ENCODE peak calls at places on chromosomes 7 and 10, in five cellular contexts. One of them, this sample, is unnamed.
A peak's percentile ranks its signal among the peaks of the same experiment; 100 is the strongest.

GRCh38 chr7:32774411-32774970 is 117.1 kb downstream of the KBTBD2 start:
- DNase-seq in hypothalamus: no peak
- DNase-seq in naive thymus-derived CD8-positive, alpha-beta T cell: no peak
- DNase-seq in choroid plexus epithelial cell: no peak
- DNase-seq in adrenal gland: no peak
- DNase-seq in this sample: no peak

GRCh38 chr10:8584666-8585065 is 530.2 kb downstream of the GATA3 start:
- DNase-seq in choroid plexus epithelial cell: no peak
- DNase-seq in naive thymus-derived CD8-positive, alpha-beta T cell: no peak
- DNase-seq in hypothalamus: no peak
- DNase-seq in adrenal gland: no peak
- DNase-seq in this sample: no peak

GRCh38 chr7:134890246-134891240 is 95.8 kb upstream of the AGBL3 start:
- DNase-seq in choroid plexus epithelial cell: peak; percentile 72
- DNase-seq in naive thymus-derived CD8-positive, alpha-beta T cell: no peak
- DNase-seq in hypothalamus: no peak
- DNase-seq in adrenal gland: peak; percentile 38
- DNase-seq in this sample: no peak

GRCh38 chr7:92645531-92646061 is 55.4 kb upstream of the FAM133B start:
- DNase-seq in hypothalamus: no peak
- DNase-seq in adrenal gland: peak; percentile 43
- DNase-seq in naive thymus-derived CD8-positive, alpha-beta T cell: no peak
- DNase-seq in choroid plexus epithelial cell: no peak
- DNase-seq in this sample: no peak

GRCh38 chr10:8051109-8051781 is 3.2 kb upstream of the GATA3 start:
- DNase-seq in hypothalamus: no peak
- DNase-seq in choroid plexus epithelial cell: no peak
- DNase-seq in adrenal gland: no peak
- DNase-seq in naive thymus-derived CD8-positive, alpha-beta T cell: peak; percentile 31
- DNase-seq in this sample: no peak

GRCh38 chr10:104317195-104318095 is 20.8 kb downstream of the ITPRIP start:
- DNase-seq in naive thymus-derived CD8-positive, alpha-beta T cell: no peak
- DNase-seq in adrenal gland: no peak
- DNase-seq in choroid plexus epithelial cell: peak; percentile 77
- DNase-seq in hypothalamus: no peak
- DNase-seq in this sample: no peak

GRCh38 chr7:107687656-107688055 is 27.0 kb downstream of the SLC26A4 start:
- DNase-seq in naive thymus-derived CD8-positive, alpha-beta T cell: no peak
- DNase-seq in adrenal gland: no peak
- DNase-seq in choroid plexus epithelial cell: no peak
- DNase-seq in hypothalamus: no peak
- DNase-seq in this sample: no peak

GRCh38 chr7:150903627-150904026 is 51.3 kb downstream of the AOC1 start:
- DNase-seq in naive thymus-derived CD8-positive, alpha-beta T cell: no peak
- DNase-seq in adrenal gland: peak; percentile 87
- DNase-seq in hypothalamus: no peak
- DNase-seq in choroid plexus epithelial cell: peak; percentile 3
- DNase-seq in this sample: no peak

GRCh38 chr7:100506356-100506930 is 22.7 kb downstream of the NYAP1 start:
- DNase-seq in choroid plexus epithelial cell: peak; percentile 22
- DNase-seq in naive thymus-derived CD8-positive, alpha-beta T cell: no peak
- DNase-seq in adrenal gland: no peak
- DNase-seq in hypothalamus: no peak
- DNase-seq in this sample: no peak

GRCh38 chr10:78248651-78249464 is 215.2 kb downstream of the RPS24 start:
- DNase-seq in adrenal gland: no peak
- DNase-seq in choroid plexus epithelial cell: peak; percentile 46
- DNase-seq in hypothalamus: no peak
- DNase-seq in naive thymus-derived CD8-positive, alpha-beta T cell: no peak
- DNase-seq in this sample: no peak

GRCh38 chr10:111646021-111646420 is 537.5 kb downstream of the GPAM start:
- DNase-seq in naive thymus-derived CD8-positive, alpha-beta T cell: no peak
- DNase-seq in hypothalamus: no peak
- DNase-seq in adrenal gland: no peak
- DNase-seq in choroid plexus epithelial cell: no peak
- DNase-seq in this sample: no peak

GRCh38 chr10:48475943-48476278 is 129.0 kb downstream of the ARHGAP22 start:
- DNase-seq in choroid plexus epithelial cell: no peak
- DNase-seq in hypothalamus: no peak
- DNase-seq in naive thymus-derived CD8-positive, alpha-beta T cell: no peak
- DNase-seq in adrenal gland: no peak
- DNase-seq in this sample: no peak

GRCh38 chr10:51469666-51470065 is 229.7 kb downstream of the CSTF2T start:
- DNase-seq in choroid plexus epithelial cell: no peak
- DNase-seq in adrenal gland: no peak
- DNase-seq in hypothalamus: no peak
- DNase-seq in naive thymus-derived CD8-positive, alpha-beta T cell: no peak
- DNase-seq in this sample: no peak

GRCh38 chr10:116888380-116889055 is 39.2 kb downstream of the ENO4 start:
- DNase-seq in naive thymus-derived CD8-positive, alpha-beta T cell: no peak
- DNase-seq in adrenal gland: peak; percentile 84
- DNase-seq in choroid plexus epithelial cell: peak; percentile 87
- DNase-seq in hypothalamus: no peak
- DNase-seq in this sample: no peak

GRCh38 chr7:111867348-111867931 is 305.1 kb upstream of the IMMP2L start:
- DNase-seq in adrenal gland: no peak
- DNase-seq in hypothalamus: no peak
- DNase-seq in choroid plexus epithelial cell: peak; percentile 61
- DNase-seq in naive thymus-derived CD8-positive, alpha-beta T cell: no peak
- DNase-seq in this sample: no peak

GRCh38 chr7:17085186-17085585 is 203.4 kb upstream of the AGR3 start:
- DNase-seq in adrenal gland: no peak
- DNase-seq in naive thymus-derived CD8-positive, alpha-beta T cell: no peak
- DNase-seq in choroid plexus epithelial cell: no peak
- DNase-seq in hypothalamus: no peak
- DNase-seq in this sample: no peak

GRCh38 chr7:1049006-1049741 is 4.8 kb downstream of the GPR146 start:
- DNase-seq in hypothalamus: no peak
- DNase-seq in adrenal gland: no peak
- DNase-seq in choroid plexus epithelial cell: no peak
- DNase-seq in naive thymus-derived CD8-positive, alpha-beta T cell: no peak
- DNase-seq in this sample: no peak

GRCh38 chr7:81693080-81693479 is 76.8 kb downstream of the HGF start:
- DNase-seq in adrenal gland: no peak
- DNase-seq in hypothalamus: no peak
- DNase-seq in naive thymus-derived CD8-positive, alpha-beta T cell: no peak
- DNase-seq in choroid plexus epithelial cell: no peak
- DNase-seq in this sample: no peak

GRCh38 chr10:34890931-34891330 is 75.8 kb upstream of the PARD3 start:
- DNase-seq in hypothalamus: no peak
- DNase-seq in adrenal gland: no peak
- DNase-seq in naive thymus-derived CD8-positive, alpha-beta T cell: no peak
- DNase-seq in choroid plexus epithelial cell: no peak
- DNase-seq in this sample: no peak

GRCh38 chr10:94983555-94983954 is 45.1 kb downstream of the CYP2C9 start:
- DNase-seq in hypothalamus: no peak
- DNase-seq in naive thymus-derived CD8-positive, alpha-beta T cell: no peak
- DNase-seq in choroid plexus epithelial cell: no peak
- DNase-seq in adrenal gland: no peak
- DNase-seq in this sample: no peak

GRCh38 chr10:16777473-16778370 is 39.5 kb downstream of the RSU1 start:
- DNase-seq in naive thymus-derived CD8-positive, alpha-beta T cell: peak; percentile 62
- DNase-seq in choroid plexus epithelial cell: peak; percentile 80
- DNase-seq in adrenal gland: peak; percentile 31
- DNase-seq in hypothalamus: no peak
- DNase-seq in this sample: peak; percentile 10

GRCh38 chr10:124448696-124449169 is 1.1 kb downstream of the NKX1-2 start:
- DNase-seq in adrenal gland: no peak
- DNase-seq in hypothalamus: no peak
- DNase-seq in naive thymus-derived CD8-positive, alpha-beta T cell: no peak
- DNase-seq in choroid plexus epithelial cell: no peak
- DNase-seq in this sample: no peak

GRCh38 chr7:27933691-27934565 is 194.0 kb downstream of the TAX1BP1 start:
- DNase-seq in hypothalamus: no peak
- DNase-seq in choroid plexus epithelial cell: peak; percentile 85
- DNase-seq in naive thymus-derived CD8-positive, alpha-beta T cell: no peak
- DNase-seq in adrenal gland: no peak
- DNase-seq in this sample: no peak

GRCh38 chr7:28358423-28358868 is 53.9 kb upstream of the CREB5 start:
- DNase-seq in hypothalamus: no peak
- DNase-seq in adrenal gland: no peak
- DNase-seq in choroid plexus epithelial cell: peak; percentile 83
- DNase-seq in naive thymus-derived CD8-positive, alpha-beta T cell: no peak
- DNase-seq in this sample: no peak

GRCh38 chr10:124221356-124222297 is 128.2 kb upstream of the CHST15 start:
- DNase-seq in naive thymus-derived CD8-positive, alpha-beta T cell: no peak
- DNase-seq in choroid plexus epithelial cell: peak; percentile 50
- DNase-seq in hypothalamus: no peak
- DNase-seq in adrenal gland: no peak
- DNase-seq in this sample: no peak

GRCh38 chr7:30575910-30576309 is 18.8 kb upstream of the GARS1 start:
- DNase-seq in choroid plexus epithelial cell: no peak
- DNase-seq in hypothalamus: no peak
- DNase-seq in adrenal gland: no peak
- DNase-seq in naive thymus-derived CD8-positive, alpha-beta T cell: no peak
- DNase-seq in this sample: no peak

GRCh38 chr7:135414850-135415439 is 95.0 kb downstream of the CNOT4 start:
- DNase-seq in adrenal gland: peak; percentile 44
- DNase-seq in naive thymus-derived CD8-positive, alpha-beta T cell: no peak
- DNase-seq in hypothalamus: no peak
- DNase-seq in choroid plexus epithelial cell: peak; percentile 82
- DNase-seq in this sample: no peak

GRCh38 chr10:105259201-105259600 is 618.1 kb downstream of the SORCS3 start:
- DNase-seq in adrenal gland: no peak
- DNase-seq in naive thymus-derived CD8-positive, alpha-beta T cell: no peak
- DNase-seq in hypothalamus: no peak
- DNase-seq in choroid plexus epithelial cell: no peak
- DNase-seq in this sample: no peak

GRCh38 chr7:47143344-47143743 is 438.6 kb downstream of the TNS3 start:
- DNase-seq in hypothalamus: no peak
- DNase-seq in naive thymus-derived CD8-positive, alpha-beta T cell: no peak
- DNase-seq in adrenal gland: no peak
- DNase-seq in choroid plexus epithelial cell: peak; percentile 74
- DNase-seq in this sample: no peak

GRCh38 chr7:155456772-155457543 is 971 bp upstream of the EN2 start:
- DNase-seq in hypothalamus: peak; percentile 61
- DNase-seq in naive thymus-derived CD8-positive, alpha-beta T cell: no peak
- DNase-seq in adrenal gland: peak; percentile 66
- DNase-seq in choroid plexus epithelial cell: peak; percentile 42
- DNase-seq in this sample: peak; percentile 60

GRCh38 chr10:98861962-98862361 is 373.7 kb downstream of the HPSE2 start:
- DNase-seq in hypothalamus: no peak
- DNase-seq in choroid plexus epithelial cell: no peak
- DNase-seq in adrenal gland: no peak
- DNase-seq in naive thymus-derived CD8-positive, alpha-beta T cell: no peak
- DNase-seq in this sample: no peak

GRCh38 chr10:130377986-130378545 is 241.9 kb downstream of the GLRX3 start:
- DNase-seq in adrenal gland: no peak
- DNase-seq in hypothalamus: no peak
- DNase-seq in naive thymus-derived CD8-positive, alpha-beta T cell: no peak
- DNase-seq in choroid plexus epithelial cell: no peak
- DNase-seq in this sample: no peak

GRCh38 chr10:48309711-48310226 is 3.3 kb downstream of the MAPK8 start:
- DNase-seq in adrenal gland: no peak
- DNase-seq in choroid plexus epithelial cell: peak; percentile 72
- DNase-seq in hypothalamus: no peak
- DNase-seq in naive thymus-derived CD8-positive, alpha-beta T cell: peak; percentile 16
- DNase-seq in this sample: no peak

GRCh38 chr10:108956149-108956548 is 967.2 kb downstream of the XPNPEP1 start:
- DNase-seq in adrenal gland: no peak
- DNase-seq in choroid plexus epithelial cell: no peak
- DNase-seq in hypothalamus: no peak
- DNase-seq in naive thymus-derived CD8-positive, alpha-beta T cell: no peak
- DNase-seq in this sample: no peak

GRCh38 chr7:107044347-107045194 is at the start of gene PRKAR2B:
- DNase-seq in choroid plexus epithelial cell: peak; percentile 62
- DNase-seq in hypothalamus: peak; percentile 67
- DNase-seq in adrenal gland: peak; percentile 83
- DNase-seq in naive thymus-derived CD8-positive, alpha-beta T cell: peak; percentile 84
- DNase-seq in this sample: peak; percentile 89

GRCh38 chr10:80465839-80466590 is 11.9 kb downstream of the TSPAN14 start:
- DNase-seq in adrenal gland: no peak
- DNase-seq in hypothalamus: no peak
- DNase-seq in choroid plexus epithelial cell: no peak
- DNase-seq in naive thymus-derived CD8-positive, alpha-beta T cell: peak; percentile 82
- DNase-seq in this sample: no peak

This sample was measured in NCI-H1930.